ENCODE peak calls at places on chromosomes 7 and 10, in six cellular contexts. J, H, Z, U, W and Y are unnamed samples.

GRCh38 chr10:33094263-33095051 is 136.4 kb upstream of the ITGB1 start:
- DNase-seq in J (no peak), H (peak), Z (no peak), U (no peak), W (no peak), Y (no peak)

GRCh38 chr7:158827411-158828342 is 1.6 kb downstream of the ESYT2 start:
- DNase-seq in J (no peak), H (peak), Z (peak), U (no peak), W (no peak), Y (peak)

GRCh38 chr7:139598642-139599041 is 75.2 kb downstream of the CLEC2L start:
- DNase-seq in J (no peak), H (no peak), Z (peak), U (no peak), W (peak), Y (no peak)

GRCh38 chr10:114708717-114709352 is 50.8 kb upstream of the ABLIM1 start:
- DNase-seq in J (no peak), H (peak), Z (peak), U (peak), W (peak), Y (no peak)

GRCh38 chr7:105649727-105650381 is 68.6 kb upstream of the EFCAB10 start:
- DNase-seq in J (no peak), H (peak), Z (peak), U (peak), W (peak), Y (peak)

GRCh38 chr10:5283305-5284158 is 81.2 kb upstream of the UCN3 start:
- DNase-seq in J (peak), H (peak), Z (peak), U (no peak), W (peak), Y (peak)

GRCh38 chr10:124003070-124003419 is 90.4 kb downstream of the CHST15 start:
- DNase-seq in J (no peak), H (no peak), Z (no peak), U (no peak), W (no peak), Y (no peak)

GRCh38 chr10:18984531-18984930 is 64.1 kb upstream of the MALRD1 start:
- DNase-seq in J (no peak), H (peak), Z (peak), U (no peak), W (no peak), Y (no peak)

GRCh38 chr7:39637963-39638485 is 14.7 kb downstream of the RALA start:
- DNase-seq in J (no peak), H (no peak), Z (no peak), U (no peak), W (no peak), Y (no peak)

GRCh38 chr7:135277161-135277560 is 43.5 kb downstream of the STRA8 start:
- DNase-seq in J (no peak), H (no peak), Z (no peak), U (no peak), W (no peak), Y (no peak)

GRCh38 chr10:98125940-98126631 is 8.4 kb upstream of the R3HCC1L start:
- DNase-seq in J (no peak), H (no peak), Z (no peak), U (no peak), W (no peak), Y (no peak)

GRCh38 chr7:7736671-7737070 is 18.3 kb upstream of the RPA3 start:
- DNase-seq in J (no peak), H (no peak), Z (no peak), U (no peak), W (no peak), Y (no peak)

GRCh38 chr7:94375713-94376112 is 19.0 kb upstream of the COL1A2 start:
- DNase-seq in J (no peak), H (peak), Z (peak), U (peak), W (peak), Y (no peak)

GRCh38 chr7:14836571-14837189 is 65.9 kb downstream of the DGKB start:
- DNase-seq in J (no peak), H (peak), Z (peak), U (no peak), W (peak), Y (no peak)

GRCh38 chr7:68381731-68382130 is 1216.5 kb upstream of the AUTS2 start:
- DNase-seq in J (no peak), H (no peak), Z (no peak), U (no peak), W (no peak), Y (no peak)

GRCh38 chr7:53119514-53119933 is 84.1 kb downstream of the POM121L12 start:
- DNase-seq in J (no peak), H (peak), Z (no peak), U (no peak), W (peak), Y (no peak)

GRCh38 chr10:46523119-46523880 is 33.2 kb downstream of the GPRIN2 start:
- DNase-seq in J (peak), H (peak), Z (no peak), U (no peak), W (peak), Y (no peak)

GRCh38 chr7:135510603-135511183 is 791 bp upstream of the CNOT4 start:
- DNase-seq in J (no peak), H (peak), Z (peak), U (no peak), W (peak), Y (peak)

GRCh38 chr7:45585628-45586027 is 11.5 kb downstream of the ADCY1 start:
- DNase-seq in J (no peak), H (no peak), Z (no peak), U (no peak), W (no peak), Y (no peak)

GRCh38 chr7:92723205-92723604 is 113.2 kb downstream of the CDK6 start:
- DNase-seq in J (no peak), H (peak), Z (no peak), U (no peak), W (peak), Y (no peak)

GRCh38 chr7:36147361-36147760 is 5.7 kb upstream of the EEPD1 start:
- DNase-seq in J (no peak), H (no peak), Z (no peak), U (no peak), W (no peak), Y (no peak)

GRCh38 chr10:26765549-26765948 is 68.0 kb downstream of the PDSS1 start:
- DNase-seq in J (no peak), H (no peak), Z (no peak), U (no peak), W (no peak), Y (no peak)

GRCh38 chr7:77830649-77831355 is 32.2 kb downstream of the PHTF2 start:
- DNase-seq in J (no peak), H (no peak), Z (no peak), U (no peak), W (no peak), Y (no peak)

GRCh38 chr10:17578603-17579002 is 38.6 kb downstream of the HACD1 start:
- DNase-seq in J (no peak), H (no peak), Z (no peak), U (no peak), W (no peak), Y (no peak)

GRCh38 chr7:50312176-50312575 is 7.7 kb downstream of the IKZF1 start:
- DNase-seq in J (no peak), H (no peak), Z (no peak), U (no peak), W (no peak), Y (peak)

GRCh38 chr10:131310054-131310903 is 1.2 kb downstream of the TCERG1L start:
- DNase-seq in J (no peak), H (peak), Z (peak), U (no peak), W (no peak), Y (no peak)

GRCh38 chr7:98085674-98086073 is 21.0 kb upstream of the LMTK2 start:
- DNase-seq in J (no peak), H (no peak), Z (no peak), U (no peak), W (no peak), Y (no peak)

GRCh38 chr10:98344589-98345038 is 70.4 kb downstream of the PYROXD2 start:
- DNase-seq in J (peak), H (peak), Z (peak), U (peak), W (no peak), Y (no peak)

GRCh38 chr7:132145466-132145865 is 430.8 kb downstream of the PLXNA4 start:
- DNase-seq in J (no peak), H (peak), Z (peak), U (peak), W (peak), Y (no peak)

GRCh38 chr10:29908977-29909376 is 150.4 kb downstream of the JCAD start:
- DNase-seq in J (no peak), H (peak), Z (no peak), U (no peak), W (no peak), Y (peak)

GRCh38 chr7:130926021-130926691 is 192.1 kb upstream of the KLF14 start:
- DNase-seq in J (no peak), H (no peak), Z (no peak), U (no peak), W (no peak), Y (no peak)

GRCh38 chr7:15652776-15653290 is 33.6 kb downstream of the MEOX2 start:
- DNase-seq in J (no peak), H (no peak), Z (peak), U (no peak), W (no peak), Y (no peak)

GRCh38 chr7:158096582-158096981 is 491.0 kb downstream of the PTPRN2 start:
- DNase-seq in J (no peak), H (no peak), Z (no peak), U (no peak), W (no peak), Y (no peak)

GRCh38 chr10:48224979-48225560 is 49.4 kb downstream of the FRMPD2 start:
- DNase-seq in J (no peak), H (no peak), Z (no peak), U (no peak), W (no peak), Y (no peak)

GRCh38 chr7:54015251-54015650 is 526.9 kb upstream of the VSTM2A start:
- DNase-seq in J (no peak), H (no peak), Z (no peak), U (no peak), W (peak), Y (no peak)

GRCh38 chr7:117283371-117283770 is 39.5 kb downstream of the WNT2 start:
- DNase-seq in J (no peak), H (peak), Z (peak), U (peak), W (peak), Y (no peak)

GRCh38 chr7:23742051-23742450 is 32.0 kb downstream of the STK31 start:
- DNase-seq in J (no peak), H (no peak), Z (no peak), U (no peak), W (no peak), Y (no peak)